ENCODE peak calls at places on chromosomes 7 and 10, in seven cellular contexts. Y, T, V, O, S, U and J are unnamed samples. For H3K4me1, the result is how much of the 10 kb centered on the place peaks cover.

GRCh38 chr7:20786779-20787651 is at the start of gene SP8:
- DNase-seq in T (no peak), Y (no peak), O (no peak), V (no peak), U (no peak), S (peak), J (peak)

GRCh38 chr7:100485514-100485913 is 1.8 kb downstream of the NYAP1 start:
- DNase-seq in Y (no peak), O (no peak), U (no peak), V (no peak), S (no peak), T (peak), J (no peak)

GRCh38 chr10:132574783-132575319 is 37.3 kb downstream of the INPP5A start:
- DNase-seq in S (no peak), V (no peak), U (no peak), O (no peak), Y (no peak), T (no peak), J (no peak)

GRCh38 chr7:135510603-135511183 is 791 bp upstream of the CNOT4 start:
- DNase-seq in T (peak), O (no peak), V (no peak), S (peak), U (no peak), Y (no peak), J (no peak)

GRCh38 chr7:47783456-47784240 is 164.6 kb downstream of the PKD1L1 start:
- DNase-seq in U (no peak), O (no peak), Y (no peak), T (no peak), V (peak), S (peak), J (no peak)

GRCh38 chr7:146731185-146731584 is 614.6 kb downstream of the CNTNAP2 start:
- DNase-seq in Y (no peak), T (no peak), O (no peak), U (no peak), S (no peak), V (no peak), J (no peak)

GRCh38 chr7:92292981-92293380 is 47.2 kb downstream of the ANKIB1 start:
- DNase-seq in U (no peak), S (no peak), Y (no peak), V (no peak), T (no peak), O (no peak), J (no peak)

GRCh38 chr7:32285698-32286097 is 204.5 kb downstream of the LSM5 start:
- DNase-seq in Y (no peak), V (no peak), O (no peak), T (no peak), U (no peak), S (no peak), J (no peak)

GRCh38 chr10:48633381-48634197 is 28.7 kb upstream of the ARHGAP22 start:
- DNase-seq in V (no peak), U (no peak), T (no peak), S (no peak), Y (no peak), O (no peak), J (no peak)

GRCh38 chr10:13686331-13686752 is 99.6 kb downstream of the PRPF18 start:
- DNase-seq in O (no peak), V (no peak), U (no peak), S (no peak), Y (no peak), T (no peak), J (no peak)

GRCh38 chr7:148410905-148411304 is 179.7 kb upstream of the C7orf33 start:
- DNase-seq in Y (no peak), U (no peak), O (no peak), S (no peak), T (no peak), V (no peak), J (no peak)

GRCh38 chr7:102153586-102153948 is 133.1 kb upstream of the SH2B2 start:
- DNase-seq in U (no peak), T (no peak), Y (no peak), S (no peak), V (no peak), O (no peak), J (no peak)

GRCh38 chr7:121960678-121961461 is 87.9 kb downstream of the PTPRZ1 start:
- DNase-seq in V (no peak), O (no peak), U (no peak), T (no peak), S (no peak), Y (no peak), J (no peak)

GRCh38 chr7:154684651-154685563 is 318.0 kb downstream of the PAXIP1 start:
- DNase-seq in U (no peak), O (no peak), Y (no peak), T (no peak), V (no peak), S (no peak), J (no peak)

GRCh38 chr10:119524720-119525070 is 17.8 kb downstream of the RGS10 start:
- DNase-seq in T (no peak), S (no peak), U (no peak), Y (no peak), O (no peak), V (no peak), J (no peak)

GRCh38 chr7:98785929-98786571 is 83.8 kb downstream of the TMEM130 start:
- DNase-seq in T (no peak), U (no peak), V (no peak), Y (no peak), O (no peak), S (no peak), J (no peak)

GRCh38 chr7:148473694-148474222 is 116.8 kb upstream of the C7orf33 start:
- DNase-seq in O (no peak), U (no peak), V (no peak), Y (peak), T (no peak), S (no peak), J (no peak)

GRCh38 chr7:34719651-34720050 is 61.6 kb downstream of the NPSR1 start:
- DNase-seq in O (no peak), V (no peak), S (no peak), T (no peak), Y (no peak), U (no peak), J (no peak)

GRCh38 chr10:104324931-104325330 is 13.3 kb downstream of the ITPRIP start:
- DNase-seq in T (no peak), Y (no peak), S (no peak), U (no peak), V (no peak), O (peak), J (no peak)
- H3K4me1 ChIP-seq in T (under half), Y (half or more), S (under half), U (half or more), V (half or more), O (under half), J (half or more)

GRCh38 chr10:62584216-62584615 is 210.0 kb downstream of the ZNF365 start:
- DNase-seq in Y (no peak), O (no peak), T (no peak), U (no peak), S (no peak), V (peak), J (no peak)

GRCh38 chr10:62582804-62583208 is 208.6 kb downstream of the ZNF365 start:
- DNase-seq in S (no peak), T (peak), U (peak), O (peak), Y (peak), V (peak), J (no peak)

GRCh38 chr10:62587011-62587410 is 212.8 kb downstream of the ZNF365 start:
- DNase-seq in O (no peak), V (no peak), U (no peak), S (no peak), Y (no peak), T (no peak), J (no peak)

GRCh38 chr10:62585211-62585758 is 211.1 kb downstream of the ZNF365 start:
- DNase-seq in Y (no peak), V (peak), T (no peak), U (no peak), S (no peak), O (no peak), J (no peak)

GRCh38 chr10:62584726-62585125 is 210.6 kb downstream of the ZNF365 start:
- DNase-seq in Y (no peak), O (no peak), T (no peak), U (no peak), V (no peak), S (no peak), J (no peak)
- H3K27ac ChIP-seq in Y (peak), O (peak), T (no peak), U (no peak), V (peak), S (no peak), J (no peak)

DNA sequence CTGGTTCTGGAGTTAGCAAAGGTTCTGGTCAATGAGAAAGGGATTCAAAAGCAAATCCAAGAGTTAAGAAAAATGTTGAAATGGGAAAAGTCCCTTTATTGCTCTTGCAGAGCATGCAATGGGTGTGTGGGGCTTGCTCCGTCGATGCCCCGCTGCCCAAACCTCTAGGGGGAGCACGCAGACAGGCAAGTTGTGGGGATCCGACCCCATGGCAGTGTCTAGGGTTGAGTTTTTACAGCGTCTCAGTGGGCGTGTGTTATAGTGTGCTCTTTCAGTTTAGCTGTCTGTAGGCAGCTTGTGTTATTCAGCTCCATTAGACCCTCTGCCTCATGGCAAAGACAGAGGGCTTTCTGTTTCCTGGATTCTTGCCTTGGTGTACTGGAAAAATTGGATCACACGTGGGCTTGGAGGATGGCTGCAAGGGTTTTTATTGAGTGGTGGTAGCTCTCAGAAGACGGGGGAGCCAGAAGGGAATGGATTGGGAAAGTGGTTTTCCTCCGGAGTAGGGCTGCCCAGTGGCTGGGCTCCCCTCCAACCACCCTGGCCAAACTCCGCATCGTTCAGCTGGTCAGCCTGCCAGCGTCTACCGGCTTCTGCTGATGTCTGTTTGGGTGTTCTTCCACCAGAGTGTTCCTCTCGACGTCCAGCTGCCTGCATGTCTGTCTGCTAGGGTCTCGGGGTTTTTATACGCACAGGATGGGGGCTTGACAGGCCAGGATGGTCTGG is 102.3 kb upstream of the PLXDC2 start:
- DNase-seq in O (no peak), U (no peak), Y (no peak), T (no peak), V (no peak), S (no peak), J (peak)
- TF ChIP-seq EP300 in O (peak), U (no peak), Y (no peak), T (no peak), V (no peak), S (no peak), J (no peak)

GRCh38 chr10:110432814-110433565 is 64.7 kb upstream of the DUSP5 start:
- DNase-seq in T (no peak), U (peak), O (no peak), Y (peak), S (no peak), V (no peak), J (no peak)

GRCh38 chr10:110429301-110429700 is 68.4 kb upstream of the DUSP5 start:
- DNase-seq in O (no peak), Y (no peak), T (no peak), V (no peak), U (peak), S (no peak), J (no peak)

GRCh38 chr10:110432084-110432483 is 65.6 kb upstream of the DUSP5 start:
- DNase-seq in S (no peak), U (peak), O (no peak), V (no peak), T (no peak), Y (peak), J (no peak)

GRCh38 chr10:110431659-110432058 is 66.0 kb upstream of the DUSP5 start:
- DNase-seq in U (peak), T (no peak), V (no peak), O (no peak), Y (peak), S (no peak), J (no peak)

DNA sequence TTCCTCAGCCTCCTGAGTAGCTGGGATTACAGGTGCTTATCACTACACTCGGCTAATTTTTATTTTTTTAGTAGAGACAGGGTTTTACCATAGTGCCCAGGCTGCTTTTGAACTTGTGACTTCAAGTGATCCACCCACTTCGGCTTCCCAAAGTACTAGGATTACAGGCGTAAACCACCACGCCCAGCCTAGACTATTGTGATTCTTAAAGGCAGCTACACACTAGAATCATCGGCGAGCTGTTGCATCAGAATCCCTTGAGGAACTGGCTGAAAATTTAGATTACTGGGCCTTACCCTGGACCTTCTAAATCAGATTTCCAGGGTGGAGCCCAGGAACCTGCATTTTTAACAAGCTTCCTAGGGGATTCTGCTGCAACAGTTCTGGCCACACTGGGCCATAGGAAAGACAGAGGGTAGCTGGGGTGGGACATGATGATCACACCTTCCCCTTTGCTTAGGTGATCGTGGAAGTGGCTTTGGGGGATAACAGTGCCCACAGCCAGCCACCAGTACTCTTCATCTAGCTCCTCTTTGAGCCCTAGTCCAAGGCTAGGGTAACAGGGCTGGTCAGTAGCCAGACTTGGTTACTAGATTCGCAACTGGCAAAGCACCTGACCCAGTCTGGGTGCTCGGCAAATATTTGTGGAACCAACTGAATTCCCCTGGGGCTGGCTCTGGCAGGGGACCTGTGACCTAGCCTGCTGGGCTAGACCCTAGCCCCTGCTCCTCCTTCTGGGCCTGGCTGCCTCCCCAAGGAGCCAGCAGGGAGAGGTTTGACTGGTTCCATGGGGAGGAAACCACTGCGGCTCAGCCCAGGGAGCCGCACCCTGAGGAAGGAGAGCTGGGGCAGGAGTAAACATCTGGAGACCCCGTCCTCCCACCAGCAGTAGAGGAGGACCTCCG is 67.1 kb upstream of the DUSP5 start:
- DNase-seq in V (no peak), S (no peak), Y (peak), O (no peak), T (no peak), U (peak), J (peak)
- H3K4me1 ChIP-seq in V (under half), S (half or more), Y (under half), O (under half), T (under half), U (under half), J (under half)